ENCODE peak calls at places on chromosome 22, in ten cellular contexts. C, U, F, Y, I, X, Z, W, N and K are unnamed samples.

GRCh38 chr22:25542231-25542630 is 22.2 kb upstream of the GRK3 start:
- DNase-seq in C (no peak), U (no peak), F (no peak), Y (no peak), I (no peak), X (no peak), Z (no peak), W (no peak), N (no peak), K (no peak)

GRCh38 chr22:27632451-27633295 is 168.9 kb downstream of the MN1 start:
- DNase-seq in C (no peak), U (no peak), F (no peak), Y (no peak), I (no peak), X (no peak), Z (no peak), W (no peak), N (no peak), K (no peak)

GRCh38 chr22:45537734-45538181 is 35.1 kb downstream of the FBLN1 start:
- DNase-seq in C (no peak), U (no peak), F (peak), Y (peak), I (no peak), X (peak), Z (no peak), W (peak), N (peak), K (peak)

GRCh38 chr22:35344956-35345690 is 35.8 kb upstream of the HMOX1 start:
- DNase-seq in C (no peak), U (no peak), F (no peak), Y (no peak), I (no peak), X (no peak), Z (no peak), W (no peak), N (no peak), K (no peak)

GRCh38 chr22:23849009-23850006 is 8.4 kb upstream of the SLC2A11 start:
- DNase-seq in C (peak), U (peak), F (peak), Y (peak), I (peak), X (peak), Z (peak), W (peak), N (peak), K (peak)

GRCh38 chr22:25509391-25509791 is 55.1 kb upstream of the GRK3 start:
- DNase-seq in C (no peak), U (no peak), F (peak), Y (no peak), I (no peak), X (no peak), Z (no peak), W (no peak), N (no peak), K (no peak)

GRCh38 chr22:39117585-39118191 is 20.6 kb downstream of the APOBEC3H start:
- DNase-seq in C (peak), U (peak), F (peak), Y (peak), I (peak), X (peak), Z (no peak), W (no peak), N (peak), K (no peak)

GRCh38 chr22:34960005-34960404 is 106.0 kb upstream of the ISX start:
- DNase-seq in C (no peak), U (no peak), F (no peak), Y (no peak), I (no peak), X (no peak), Z (no peak), W (no peak), N (no peak), K (no peak)

GRCh38 chr22:22787805-22788459 is 99.7 kb upstream of the IGLL5 start:
- DNase-seq in C (peak), U (peak), F (peak), Y (peak), I (peak), X (peak), Z (peak), W (peak), N (peak), K (no peak)

GRCh38 chr22:27237342-27237741 is 564.2 kb downstream of the MN1 start:
- DNase-seq in C (no peak), U (no peak), F (no peak), Y (no peak), I (no peak), X (peak), Z (no peak), W (no peak), N (no peak), K (no peak)

GRCh38 chr22:22406445-22406844 is 102.1 kb downstream of the ZNF280B start:
- DNase-seq in C (no peak), U (no peak), F (no peak), Y (no peak), I (no peak), X (no peak), Z (no peak), W (no peak), N (no peak), K (no peak)

GRCh38 chr22:20015971-20016733 is 471 bp downstream of the ARVCF start:
- DNase-seq in C (no peak), U (no peak), F (no peak), Y (peak), I (no peak), X (peak), Z (no peak), W (no peak), N (no peak), K (no peak)